ENCODE peak calls at places on chromosomes 1 and 21, in four cellular contexts. B is choroid plexus epithelial cell, A is endothelial cell of umbilical vein, E is HepG2. O is an unnamed sample.

GRCh38 chr21:33947451-33948095 is 32.0 kb upstream of the ATP5PO start:
- DNase-seq in B (peak; percentile 98), E (peak; percentile 94), A (peak; percentile 95), O (peak; percentile 92)

GRCh38 chr1:3174487-3175247 is 105.7 kb downstream of the PRDM16 start:
- DNase-seq in E (no peak), B (peak; percentile 50), A (no peak), O (peak; percentile 12)

GRCh38 chr1:79198841-79199240 is 192.3 kb upstream of the ADGRL4 start:
- DNase-seq in E (no peak), A (peak; percentile 72), B (peak; percentile 70), O (peak; percentile 82)

GRCh38 chr21:34989337-34990151 is 59.6 kb downstream of the RUNX1 start:
- DNase-seq in A (no peak), E (no peak), B (peak; percentile 32), O (no peak)

GRCh38 chr1:201594575-201595245 is 55.8 kb downstream of the NAV1 start:
- DNase-seq in E (no peak), A (no peak), B (no peak), O (no peak)

GRCh38 chr1:163509126-163509525 is 187.4 kb downstream of the NUF2 start:
- DNase-seq in B (no peak), E (no peak), A (no peak), O (no peak)

GRCh38 chr1:185732941-185733340 is 1.2 kb upstream of the HMCN1 start:
- DNase-seq in A (no peak), E (no peak), B (no peak), O (no peak)

GRCh38 chr1:55005351-55006140 is 6.8 kb downstream of the BSND start:
- DNase-seq in B (no peak), E (no peak), A (no peak), O (no peak)

GRCh38 chr1:108561145-108561458 is 1.2 kb downstream of the EEIG2 start:
- DNase-seq in E (no peak), A (no peak), B (no peak), O (no peak)

GRCh38 chr1:225454733-225455132 is 26.9 kb upstream of the LBR start:
- DNase-seq in A (peak; percentile 75), E (no peak), B (peak; percentile 74), O (peak; percentile 65)

DNA sequence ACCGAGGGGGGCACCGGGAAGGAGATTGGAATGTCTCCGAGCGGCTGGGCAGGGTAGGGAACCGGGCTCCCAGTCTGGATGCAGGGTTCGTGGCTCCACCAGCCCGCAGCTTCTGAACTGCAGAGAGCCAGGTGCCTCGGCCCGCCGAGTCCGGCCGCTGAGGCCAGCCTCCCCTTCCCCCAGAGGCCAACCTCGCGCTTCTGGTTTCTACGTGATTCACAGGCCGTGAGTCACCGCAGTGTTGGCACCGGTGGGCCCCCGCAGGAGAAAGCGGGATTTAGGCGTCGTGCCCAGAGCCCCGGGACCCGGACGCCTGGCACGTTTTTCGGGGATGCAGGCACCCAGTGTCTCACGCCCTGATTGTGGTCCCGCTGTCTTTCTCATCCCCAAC is 458 bp downstream of the CRABP2 start:
- DNase-seq in B (peak; percentile 54), A (peak; percentile 68), E (no peak), O (peak; percentile 91)
- H3K4me3 ChIP-seq in B (peak overlapping the region; percentile 49), A (no peak overlapping the region), E (peak overlapping the region; percentile 66), O (peak overlapping the region; percentile 83)

GRCh38 chr1:11691302-11691914 is at the start of gene DRAXIN:
- DNase-seq in A (no peak), B (no peak), E (no peak), O (no peak)
- H3K4me3 ChIP-seq in A (no peak within 1 kb of the TSS), B (no peak within 1 kb of the TSS), E (peak within 1 kb of the TSS; percentile 24), O (peak within 1 kb of the TSS; percentile 5)

DNA sequence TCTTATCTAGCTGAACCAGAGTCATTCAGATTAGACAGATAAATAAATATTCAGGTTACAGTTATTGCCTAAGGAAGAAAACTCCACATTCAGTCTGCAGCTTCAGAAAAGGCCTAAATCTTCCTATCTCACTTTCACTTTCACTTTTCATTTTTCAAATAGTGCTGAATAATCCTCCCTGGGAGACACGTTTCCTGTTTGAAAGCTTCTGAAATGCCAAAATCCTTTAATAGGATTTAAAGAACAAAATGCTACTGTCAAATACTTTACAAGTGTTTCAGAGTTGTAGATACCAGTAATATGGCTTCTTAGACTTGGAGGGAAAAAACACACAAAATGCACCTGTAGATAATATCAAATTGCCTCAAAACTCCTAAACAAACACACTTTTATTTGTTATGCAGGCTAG is 3.9 kb downstream of the PSMB2 start:
- DNase-seq in A (peak; percentile 65), B (peak; percentile 74), E (peak; percentile 28), O (peak; percentile 26)
- H3K4me3 ChIP-seq in A (peak overlapping the region; percentile 58), B (peak overlapping the region; percentile 43), E (peak overlapping the region; percentile 49), O (peak overlapping the region; percentile 57)

DNA sequence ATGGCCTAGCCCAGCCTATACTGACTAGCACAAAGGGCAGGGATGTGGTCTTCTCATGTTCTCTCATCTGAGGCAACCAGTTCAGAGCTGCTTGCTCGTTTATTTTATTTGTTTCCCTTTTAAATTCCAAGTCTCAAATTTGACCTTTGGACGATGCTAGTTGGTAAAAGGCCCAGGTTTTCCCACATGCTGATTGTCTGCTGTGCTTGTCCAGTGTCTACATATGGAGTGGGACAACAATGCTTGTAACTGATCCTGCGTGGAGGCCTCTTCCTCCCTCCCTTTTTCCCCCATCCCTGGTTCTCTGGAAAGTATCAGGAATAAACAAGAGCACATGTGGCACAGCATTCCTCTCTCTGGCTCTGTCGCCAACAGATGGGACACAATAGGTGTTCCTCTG is 34.0 kb upstream of the BEND5 start:
- DNase-seq in A (no peak), B (no peak), E (peak; percentile 3), O (no peak)
- H3K4me3 ChIP-seq in A (no peak overlapping the region), B (no peak overlapping the region), E (no peak overlapping the region), O (no peak overlapping the region)

GRCh38 chr1:243473281-243474210 is 217.7 kb downstream of the SDCCAG8 start:
- DNase-seq in E (no peak), B (peak; percentile 60), A (peak; percentile 66), O (no peak)
- H3K4me3 ChIP-seq in E (no peak overlapping the region), B (peak overlapping the region; percentile 45), A (peak overlapping the region; percentile 40), O (peak overlapping the region; percentile 43)

GRCh38 chr1:36148821-36149236 is 457 bp downstream of the TRAPPC3 start:
- DNase-seq in A (no peak), B (no peak), E (no peak), O (no peak)

GRCh38 chr1:36150296-36151132 is 1.2 kb upstream of the TRAPPC3 start:
- DNase-seq in B (peak; percentile 97), E (peak; percentile 86), A (peak; percentile 94), O (peak; percentile 98)

GRCh38 chr1:36151133-36151844 is 2.0 kb upstream of the TRAPPC3 start:
- DNase-seq in A (no peak), B (no peak), E (no peak), O (no peak)

GRCh38 chr1:36149237-36149972 is at the start of gene TRAPPC3:
- DNase-seq in E (peak; percentile 99), A (peak; percentile 100), B (peak; percentile 100), O (peak; percentile 100)

DNA sequence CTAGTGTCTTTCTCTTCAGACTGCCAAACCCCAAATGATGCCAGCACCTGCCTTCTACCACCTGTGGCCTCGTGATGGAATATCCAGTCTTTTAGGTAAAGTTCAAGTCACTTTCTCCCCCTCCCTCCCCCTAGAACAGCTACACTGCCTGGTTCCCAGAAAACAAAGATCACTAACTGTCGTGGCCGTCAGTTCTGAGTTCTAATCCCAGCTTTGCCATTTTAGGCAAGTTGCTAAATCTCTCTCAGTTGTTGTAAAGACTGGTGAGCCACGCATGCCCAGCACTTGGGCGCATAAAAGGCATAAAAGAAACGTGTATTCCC is 648 bp upstream of the TRAPPC3 start:
- DNase-seq in E (no peak), B (no peak), A (no peak), O (no peak)
- H3K4me3 ChIP-seq in E (peak overlapping the region; percentile 74), B (no peak overlapping the region), A (no peak overlapping the region), O (peak overlapping the region; percentile 28)

GRCh38 chr1:114033219-114033706 is 54.0 kb downstream of the OLFML3 start:
- DNase-seq in E (peak; percentile 24), B (peak; percentile 54), A (no peak), O (no peak)
- H3K4me3 ChIP-seq in E (no peak overlapping the region), B (no peak overlapping the region), A (no peak overlapping the region), O (no peak overlapping the region)

GRCh38 chr1:193141804-193142203 is 20.0 kb downstream of the CDC73 start:
- DNase-seq in A (no peak), E (no peak), B (no peak), O (no peak)
- H3K4me3 ChIP-seq in A (no peak overlapping the region), E (no peak overlapping the region), B (no peak overlapping the region), O (no peak overlapping the region)